ENCODE peak calls at places on chromosomes 3 and 15, in six cellular contexts. Q, F, D, U, Y and S are unnamed samples. For H3K4me1, the result is how much of the 10 kb centered on the place peaks cover.

GRCh38 chr3:53828581-53828980 is 17.6 kb downstream of the CHDH start:
- DNase-seq in U (no peak), D (no peak), F (no peak), Q (no peak), Y (no peak), S (no peak)

GRCh38 chr15:40981186-40981585 is 27.9 kb downstream of the CHAC1 start:
- DNase-seq in U (no peak), F (no peak), Y (no peak), D (no peak), Q (no peak), S (no peak)

GRCh38 chr15:62071711-62072308 is 5.0 kb downstream of the C2CD4A start:
- DNase-seq in Q (no peak), F (no peak), U (no peak), Y (no peak), D (peak), S (no peak)

GRCh38 chr15:101142711-101143110 is 109.1 kb downstream of the CHSY1 start:
- DNase-seq in Q (peak), Y (no peak), F (no peak), D (no peak), U (peak), S (no peak)

GRCh38 chr3:150798122-150798618 is 35.2 kb upstream of the SIAH2 start:
- DNase-seq in U (peak), F (no peak), Q (no peak), D (peak), Y (no peak), S (no peak)

GRCh38 chr3:108406661-108407206 is 103.7 kb downstream of the MYH15 start:
- DNase-seq in D (peak), U (no peak), Q (no peak), Y (no peak), F (no peak), S (no peak)

GRCh38 chr3:183844606-183845005 is 19.2 kb upstream of the MAP6D1 start:
- DNase-seq in Q (no peak), U (no peak), D (no peak), Y (no peak), F (no peak), S (no peak)

GRCh38 chr3:9468460-9468859 is 71.0 kb downstream of the SETD5 start:
- DNase-seq in U (no peak), Q (no peak), D (no peak), F (no peak), Y (no peak), S (no peak)

GRCh38 chr3:86991840-86992430 is 986 bp upstream of the VGLL3 start:
- DNase-seq in Y (no peak), D (no peak), F (no peak), Q (no peak), U (no peak), S (no peak)

GRCh38 chr3:78846688-78847087 is 921.1 kb downstream of the ROBO1 start:
- DNase-seq in Y (no peak), F (no peak), U (no peak), Q (no peak), D (no peak), S (no peak)

GRCh38 chr3:42755681-42756578 is 17.1 kb downstream of the CCDC13 start:
- DNase-seq in Q (no peak), D (peak), Y (peak), U (peak), F (peak), S (no peak)

GRCh38 chr3:159844383-159844730 is 144.3 kb upstream of the IL12A start:
- DNase-seq in F (no peak), D (no peak), Q (no peak), U (no peak), Y (no peak), S (no peak)

GRCh38 chr3:119207512-119207875 is 33.2 kb downstream of the B4GALT4 start:
- DNase-seq in U (no peak), D (no peak), Q (no peak), F (no peak), Y (no peak), S (no peak)

GRCh38 chr3:29186131-29186599 is 94.7 kb upstream of the RBMS3 start:
- DNase-seq in U (no peak), F (no peak), D (no peak), Y (no peak), Q (no peak), S (no peak)

GRCh38 chr3:9951962-9952805 is at the start of gene PRRT3:
- DNase-seq in D (peak), Y (no peak), Q (no peak), U (peak), F (no peak), S (no peak)

GRCh38 chr15:76169792-76170425 is 110.1 kb downstream of the TMEM266 start:
- DNase-seq in Q (no peak), Y (no peak), D (no peak), F (no peak), U (no peak), S (peak)

GRCh38 chr15:100252779-100253417 is 88.9 kb downstream of the ADAMTS17 start:
- DNase-seq in F (no peak), Q (no peak), Y (no peak), D (no peak), U (peak), S (no peak)

DNA sequence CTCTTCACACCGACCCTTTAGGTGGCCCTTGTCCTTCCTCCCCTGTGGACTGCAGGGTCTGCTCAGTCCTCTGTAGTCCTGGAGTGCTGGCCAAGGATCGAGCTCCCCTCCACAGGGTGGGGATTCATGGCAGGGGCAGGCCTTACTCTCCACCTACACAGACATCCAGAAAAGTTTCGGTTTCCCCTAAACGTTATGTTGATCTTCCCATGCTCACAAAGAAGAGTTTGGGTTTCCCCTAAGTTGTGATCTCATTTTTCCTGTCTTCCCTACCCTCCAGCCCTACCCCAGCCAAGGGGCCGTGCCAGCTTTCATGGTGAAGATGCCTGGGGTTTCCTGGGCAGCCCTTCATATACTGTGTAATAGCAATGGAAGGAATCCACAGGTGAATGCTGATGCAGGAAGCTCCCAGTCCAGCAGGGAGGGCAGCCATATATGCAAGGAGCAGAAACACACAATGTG is 10.3 kb downstream of the STOML1 start:
- DNase-seq in Q (peak), U (no peak), F (no peak), Y (no peak), D (no peak), S (no peak)
- H3K4me3 ChIP-seq in Q (no peak), U (no peak), F (no peak), Y (no peak), D (no peak), S (no peak)

GRCh38 chr3:129421988-129422745 is 6.3 kb downstream of the EFCAB12 start:
- DNase-seq in F (no peak), D (no peak), Q (no peak), Y (no peak), U (peak), S (no peak)
- TF ChIP-seq CTCF in F (no peak), D (no peak), Q (no peak), Y (no peak), U (peak), S (no peak)

DNA sequence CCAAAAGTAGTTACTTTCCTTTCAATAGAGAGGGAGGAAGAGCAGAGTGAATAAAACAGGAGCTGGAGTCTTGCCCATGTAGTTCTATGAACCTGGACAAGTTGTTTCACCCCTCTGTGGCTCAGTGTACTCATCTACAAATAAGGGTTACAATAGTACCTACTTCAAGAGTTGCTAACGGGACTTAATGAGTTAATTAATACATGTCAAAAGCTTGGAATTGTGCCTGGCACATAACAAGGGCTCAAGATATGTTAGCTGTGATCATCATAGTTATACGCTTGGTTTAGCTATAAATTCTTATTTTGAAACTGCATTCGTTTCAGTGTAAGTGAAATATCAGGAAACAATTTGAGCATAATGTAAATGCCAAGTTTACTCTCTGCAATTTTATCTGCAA is 388.5 kb upstream of the THBS1 start:
- DNase-seq in Q (no peak), U (no peak), Y (no peak), D (no peak), F (no peak), S (no peak)
- H3K4me1 ChIP-seq in Q (under half), U (under half), Y (under half), D (under half), F (under half), S (under half)

GRCh38 chr3:147393261-147393964 is 12.9 kb downstream of the ZIC4 start:
- DNase-seq in Q (peak), Y (no peak), F (no peak), D (peak), U (peak), S (no peak)

GRCh38 chr3:147392083-147392916 is 14.0 kb downstream of the ZIC4 start:
- DNase-seq in U (peak), D (peak), F (no peak), Q (peak), Y (no peak), S (no peak)

GRCh38 chr3:147396709-147397046 is 9.7 kb downstream of the ZIC4 start:
- DNase-seq in Y (no peak), U (no peak), Q (no peak), F (no peak), D (no peak), S (no peak)

GRCh38 chr3:147395975-147396708 is 10.2 kb downstream of the ZIC4 start:
- DNase-seq in F (no peak), U (peak), D (peak), Q (no peak), Y (no peak), S (peak)

GRCh38 chr3:147394168-147394941 is 12.0 kb downstream of the ZIC4 start:
- DNase-seq in F (no peak), Q (no peak), D (peak), U (peak), Y (no peak), S (no peak)
- H3K4me3 ChIP-seq in F (peak), Q (no peak), D (peak), U (peak), Y (no peak), S (no peak)

DNA sequence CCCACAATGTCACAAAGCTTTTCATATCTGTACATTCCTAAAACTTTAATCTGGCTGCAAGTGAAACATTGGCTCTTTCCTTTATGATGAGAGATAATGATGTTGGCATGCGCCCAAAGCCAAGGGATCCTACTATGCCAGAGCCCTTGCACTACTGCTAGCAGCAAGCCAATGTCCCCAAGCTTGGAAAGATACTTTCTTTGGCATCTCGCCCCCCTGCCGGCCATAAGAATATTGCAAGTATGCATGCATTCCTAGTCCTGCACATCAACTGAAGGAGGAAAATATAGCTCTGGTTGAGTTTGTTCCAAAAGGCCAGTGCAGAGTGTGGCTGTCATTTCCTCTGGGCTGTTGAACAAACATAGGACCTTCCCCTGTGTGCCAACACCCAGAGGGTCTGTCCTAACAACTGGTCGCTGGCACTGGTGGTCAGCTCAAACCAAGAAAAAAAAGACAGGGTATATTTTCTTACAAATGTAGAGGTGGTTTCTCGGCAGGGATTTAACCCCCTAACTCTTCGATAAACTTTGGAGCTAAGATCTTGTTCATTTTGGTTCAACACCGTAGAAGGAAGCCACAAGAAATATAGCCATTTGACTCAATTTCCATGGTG is 120.9 kb upstream of the ZBED2 start:
- DNase-seq in Q (no peak), U (peak), Y (peak), F (no peak), D (peak), S (no peak)
- TF ChIP-seq CTCF in Q (peak), U (peak), Y (peak), F (peak), D (peak), S (peak)

DNA sequence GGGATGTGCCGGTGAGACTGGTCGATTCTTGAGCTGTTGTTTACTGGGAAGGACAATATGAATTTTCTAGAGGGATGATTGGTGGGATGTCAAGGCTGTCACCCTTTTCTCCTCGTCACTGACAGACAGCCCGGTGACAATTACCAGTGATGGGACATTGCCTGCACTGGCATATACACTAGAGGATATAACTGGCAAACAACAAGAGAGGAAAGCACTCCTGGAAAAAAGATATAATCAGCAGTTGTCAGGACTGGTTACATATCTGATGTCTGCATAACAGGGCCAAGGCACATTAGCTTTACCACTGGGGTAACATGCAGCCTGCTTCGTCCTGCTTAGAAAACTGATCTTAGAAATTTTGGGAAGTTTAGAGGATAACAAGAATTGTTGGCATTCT is 131.1 kb downstream of the ROBO2 start:
- DNase-seq in Q (no peak), D (no peak), F (no peak), U (no peak), Y (no peak), S (no peak)
- H3K4me1 ChIP-seq in Q (under half), D (under half), F (under half), U (under half), Y (under half), S (under half)

GRCh38 chr15:98899266-98900021 is 108.1 kb downstream of the PGPEP1L start:
- DNase-seq in Q (no peak), D (peak), F (no peak), U (no peak), Y (no peak), S (peak)

GRCh38 chr15:98901438-98901837 is 106.2 kb downstream of the PGPEP1L start:
- DNase-seq in Y (no peak), F (no peak), Q (no peak), D (no peak), U (no peak), S (no peak)

GRCh38 chr15:98898122-98898521 is 109.5 kb downstream of the PGPEP1L start:
- DNase-seq in Q (no peak), D (no peak), U (no peak), F (no peak), Y (no peak), S (no peak)

GRCh38 chr15:98903377-98904018 is 104.1 kb downstream of the PGPEP1L start:
- DNase-seq in Q (no peak), Y (no peak), D (no peak), U (no peak), F (no peak), S (no peak)

DNA sequence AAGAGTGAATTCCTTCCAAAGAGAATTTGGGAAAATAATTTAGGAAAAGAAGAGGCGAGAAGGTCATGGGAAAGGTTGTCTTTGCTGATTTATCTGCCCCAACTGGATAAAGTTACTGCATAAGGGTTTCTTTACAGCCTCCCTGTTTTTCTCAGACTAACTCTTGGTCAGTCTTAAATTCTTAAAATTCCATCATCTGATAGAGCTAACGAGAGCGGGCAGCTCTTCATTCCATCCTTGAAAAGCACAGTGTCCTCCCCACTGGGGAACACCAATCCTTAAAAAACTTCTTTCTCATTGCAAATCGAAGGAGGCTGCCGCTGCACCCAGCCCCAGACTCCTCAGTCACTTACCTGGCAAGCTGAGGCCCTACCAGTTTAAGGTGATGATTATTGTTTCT is 107.2 kb downstream of the PGPEP1L start:
- DNase-seq in F (no peak), Q (no peak), D (peak), U (no peak), Y (no peak), S (no peak)
- H3K4me3 ChIP-seq in F (no peak), Q (no peak), D (no peak), U (no peak), Y (no peak), S (no peak)

GRCh38 chr15:77514635-77515421 is 94.1 kb downstream of the HMG20A start:
- DNase-seq in D (peak), Y (no peak), U (no peak), Q (peak), F (no peak), S (no peak)
- TF ChIP-seq CTCF in D (peak), Y (no peak), U (peak), Q (no peak), F (no peak), S (no peak)

DNA sequence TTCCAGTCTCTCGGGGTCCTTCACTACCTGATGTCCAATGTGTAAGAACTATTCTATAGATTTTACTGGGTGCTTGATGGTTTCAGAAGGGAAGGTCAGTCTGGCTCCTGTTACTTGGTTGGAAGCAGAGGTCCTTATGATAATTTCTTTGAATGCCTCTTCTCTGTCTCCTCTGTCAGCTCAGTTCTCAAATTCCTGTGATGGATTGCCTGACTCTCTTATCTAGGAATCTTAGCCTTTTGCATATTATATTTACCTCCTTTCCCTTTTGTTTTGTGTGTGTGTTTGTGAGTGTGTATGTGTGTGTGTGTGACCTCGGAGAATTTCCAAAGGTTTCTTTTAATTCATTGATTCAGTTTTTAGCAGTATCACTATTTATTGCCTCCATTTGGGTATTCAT is 88.2 kb downstream of the ARNT2 start:
- DNase-seq in D (no peak), F (no peak), Q (no peak), U (no peak), Y (no peak), S (no peak)
- H3K4me1 ChIP-seq in D (under half), F (under half), Q (under half), U (under half), Y (under half), S (under half)

GRCh38 chr15:26868029-26868685 is 1.3 kb downstream of the GABRA5 start:
- DNase-seq in D (no peak), U (peak), Q (no peak), Y (no peak), F (no peak), S (no peak)
- H3K4me3 ChIP-seq in D (peak), U (peak), Q (peak), Y (no peak), F (no peak), S (no peak)